ENCODE peak calls at places on chromosome 18, in four cellular contexts. One of them, this sample, is unnamed.

GRCh38 chr18:40249390-40250080 is 1705.5 kb upstream of the PIK3C3 start:
- DNase-seq in left ventricle myocardium inferior: no peak
- DNase-seq in pancreas: no peak
- DNase-seq in fibroblast of pulmonary artery: no peak
- DNase-seq in this sample: no peak

GRCh38 chr18:46412831-46413371 is 244.1 kb downstream of the LOXHD1 start:
- DNase-seq in left ventricle myocardium inferior: no peak
- DNase-seq in pancreas: no peak
- DNase-seq in fibroblast of pulmonary artery: no peak
- DNase-seq in this sample: no peak

GRCh38 chr18:30727849-30728248 is 314.7 kb downstream of the DSC3 start:
- DNase-seq in left ventricle myocardium inferior: no peak
- DNase-seq in pancreas: no peak
- DNase-seq in fibroblast of pulmonary artery: no peak
- DNase-seq in this sample: no peak

GRCh38 chr18:1917141-1917540 is 654.2 kb downstream of the METTL4 start:
- DNase-seq in left ventricle myocardium inferior: no peak
- DNase-seq in pancreas: no peak
- DNase-seq in fibroblast of pulmonary artery: no peak
- DNase-seq in this sample: no peak

GRCh38 chr18:13112982-13113381 is 105.6 kb upstream of the LDLRAD4 start:
- DNase-seq in left ventricle myocardium inferior: peak; percentile 82
- DNase-seq in pancreas: peak; percentile 64
- DNase-seq in fibroblast of pulmonary artery: peak; percentile 67
- DNase-seq in this sample: peak; percentile 66

GRCh38 chr18:74760436-74760835 is 162.8 kb downstream of the ZNF407 start:
- DNase-seq in left ventricle myocardium inferior: no peak
- DNase-seq in pancreas: no peak
- DNase-seq in fibroblast of pulmonary artery: no peak
- DNase-seq in this sample: no peak

GRCh38 chr18:6509417-6510198 is 94.9 kb upstream of the L3MBTL4 start:
- DNase-seq in left ventricle myocardium inferior: no peak
- DNase-seq in pancreas: no peak
- DNase-seq in fibroblast of pulmonary artery: no peak
- DNase-seq in this sample: peak; percentile 16

GRCh38 chr18:56162316-56162715 is 476.1 kb downstream of the TXNL1 start:
- DNase-seq in left ventricle myocardium inferior: no peak
- DNase-seq in pancreas: no peak
- DNase-seq in fibroblast of pulmonary artery: peak; percentile 27
- DNase-seq in this sample: peak; percentile 19

GRCh38 chr18:77103991-77104521 is 28.5 kb downstream of the MBP start:
- DNase-seq in left ventricle myocardium inferior: no peak
- DNase-seq in pancreas: no peak
- DNase-seq in fibroblast of pulmonary artery: peak; percentile 79
- DNase-seq in this sample: peak; percentile 95

GRCh38 chr18:9735238-9735637 is 27.1 kb downstream of the RAB31 start:
- DNase-seq in left ventricle myocardium inferior: no peak
- DNase-seq in pancreas: no peak
- DNase-seq in fibroblast of pulmonary artery: no peak
- DNase-seq in this sample: no peak

GRCh38 chr18:13725566-13726227 is 661 bp downstream of the FAM210A start:
- DNase-seq in left ventricle myocardium inferior: no peak
- DNase-seq in pancreas: no peak
- DNase-seq in fibroblast of pulmonary artery: peak; percentile 7
- DNase-seq in this sample: peak; percentile 12

GRCh38 chr18:54948350-54948837 is 10.9 kb downstream of the CCDC68 start:
- DNase-seq in left ventricle myocardium inferior: no peak
- DNase-seq in pancreas: no peak
- DNase-seq in fibroblast of pulmonary artery: no peak
- DNase-seq in this sample: no peak

GRCh38 chr18:12637901-12638633 is 19.8 kb downstream of the SPIRE1 start:
- DNase-seq in left ventricle myocardium inferior: no peak
- DNase-seq in pancreas: no peak
- DNase-seq in fibroblast of pulmonary artery: peak; percentile 76
- DNase-seq in this sample: peak; percentile 84

GRCh38 chr18:80167947-80168745 is 59.1 kb downstream of the ADNP2 start:
- DNase-seq in left ventricle myocardium inferior: no peak
- DNase-seq in pancreas: no peak
- DNase-seq in fibroblast of pulmonary artery: no peak
- DNase-seq in this sample: no peak

GRCh38 chr18:59249186-59249774 is 24.0 kb downstream of the RAX start:
- DNase-seq in left ventricle myocardium inferior: no peak
- DNase-seq in pancreas: no peak
- DNase-seq in fibroblast of pulmonary artery: peak; percentile 90
- DNase-seq in this sample: peak; percentile 89

GRCh38 chr18:23229472-23229871 is 94.2 kb downstream of the CABLES1 start:
- DNase-seq in left ventricle myocardium inferior: no peak
- DNase-seq in pancreas: no peak
- DNase-seq in fibroblast of pulmonary artery: peak; percentile 72
- DNase-seq in this sample: peak; percentile 63

GRCh38 chr18:10242922-10243680 is 211.3 kb upstream of the APCDD1 start:
- DNase-seq in left ventricle myocardium inferior: no peak
- DNase-seq in pancreas: no peak
- DNase-seq in fibroblast of pulmonary artery: no peak
- DNase-seq in this sample: no peak

GRCh38 chr18:66635342-66635741 is 31.5 kb upstream of the CDH19 start:
- DNase-seq in left ventricle myocardium inferior: no peak
- DNase-seq in pancreas: no peak
- DNase-seq in fibroblast of pulmonary artery: no peak
- DNase-seq in this sample: no peak

GRCh38 chr18:40851014-40851429 is 1104.0 kb upstream of the PIK3C3 start:
- DNase-seq in left ventricle myocardium inferior: no peak
- DNase-seq in pancreas: no peak
- DNase-seq in fibroblast of pulmonary artery: peak; percentile 64
- DNase-seq in this sample: peak; percentile 36

GRCh38 chr18:70931942-70932814 is 643.3 kb downstream of the SOCS6 start:
- DNase-seq in left ventricle myocardium inferior: no peak
- DNase-seq in pancreas: no peak
- DNase-seq in fibroblast of pulmonary artery: peak; percentile 77
- DNase-seq in this sample: peak; percentile 68

GRCh38 chr18:25561923-25562322 is 210.0 kb upstream of the ZNF521 start:
- DNase-seq in left ventricle myocardium inferior: no peak
- DNase-seq in pancreas: no peak
- DNase-seq in fibroblast of pulmonary artery: peak; percentile 26
- DNase-seq in this sample: peak; percentile 36

GRCh38 chr18:49673281-49673680 is 111.4 kb downstream of the LIPG start:
- DNase-seq in left ventricle myocardium inferior: no peak
- DNase-seq in pancreas: no peak
- DNase-seq in fibroblast of pulmonary artery: no peak
- DNase-seq in this sample: no peak

GRCh38 chr18:64679121-64679520 is 530.2 kb upstream of the LINC00305 start:
- DNase-seq in left ventricle myocardium inferior: no peak
- DNase-seq in pancreas: no peak
- DNase-seq in fibroblast of pulmonary artery: no peak
- DNase-seq in this sample: no peak

GRCh38 chr18:55400590-55401274 is 187.3 kb downstream of the TCF4 start:
- DNase-seq in left ventricle myocardium inferior: no peak
- DNase-seq in pancreas: no peak
- DNase-seq in fibroblast of pulmonary artery: peak; percentile 44
- DNase-seq in this sample: peak; percentile 37

GRCh38 chr18:3554091-3554601 is 104.2 kb downstream of the TGIF1 start:
- DNase-seq in left ventricle myocardium inferior: no peak
- DNase-seq in pancreas: no peak
- DNase-seq in fibroblast of pulmonary artery: peak; percentile 4
- DNase-seq in this sample: no peak

GRCh38 chr18:43396266-43396665 is 119.0 kb upstream of the SYT4 start:
- DNase-seq in left ventricle myocardium inferior: no peak
- DNase-seq in pancreas: no peak
- DNase-seq in fibroblast of pulmonary artery: peak; percentile 35
- DNase-seq in this sample: peak; percentile 51

GRCh38 chr18:41753826-41754225 is 201.2 kb upstream of the PIK3C3 start:
- DNase-seq in left ventricle myocardium inferior: no peak
- DNase-seq in pancreas: no peak
- DNase-seq in fibroblast of pulmonary artery: no peak
- DNase-seq in this sample: no peak

GRCh38 chr18:36402765-36403396 is 105.4 kb downstream of the FHOD3 start:
- DNase-seq in left ventricle myocardium inferior: peak; percentile 73
- DNase-seq in pancreas: no peak
- DNase-seq in fibroblast of pulmonary artery: peak; percentile 86
- DNase-seq in this sample: peak; percentile 78

GRCh38 chr18:48639772-48640432 is 101.1 kb downstream of the CTIF start:
- DNase-seq in left ventricle myocardium inferior: no peak
- DNase-seq in pancreas: no peak
- DNase-seq in fibroblast of pulmonary artery: no peak
- DNase-seq in this sample: no peak
- TF ChIP-seq CTCF in left ventricle myocardium inferior: peak; percentile 48
- TF ChIP-seq CTCF in pancreas: no peak
- TF ChIP-seq CTCF in fibroblast of pulmonary artery: peak; percentile 34
- TF ChIP-seq CTCF in this sample: peak; percentile 50

GRCh38 chr18:47528343-47528742 is 276.9 kb upstream of the SKOR2 start:
- DNase-seq in left ventricle myocardium inferior: no peak
- DNase-seq in pancreas: no peak
- DNase-seq in fibroblast of pulmonary artery: no peak
- DNase-seq in this sample: no peak
- H3K4me3 ChIP-seq in left ventricle myocardium inferior: no peak overlapping the region
- H3K4me3 ChIP-seq in pancreas: no peak overlapping the region
- H3K4me3 ChIP-seq in fibroblast of pulmonary artery: no peak overlapping the region
- H3K4me3 ChIP-seq in this sample: no peak overlapping the region

DNA sequence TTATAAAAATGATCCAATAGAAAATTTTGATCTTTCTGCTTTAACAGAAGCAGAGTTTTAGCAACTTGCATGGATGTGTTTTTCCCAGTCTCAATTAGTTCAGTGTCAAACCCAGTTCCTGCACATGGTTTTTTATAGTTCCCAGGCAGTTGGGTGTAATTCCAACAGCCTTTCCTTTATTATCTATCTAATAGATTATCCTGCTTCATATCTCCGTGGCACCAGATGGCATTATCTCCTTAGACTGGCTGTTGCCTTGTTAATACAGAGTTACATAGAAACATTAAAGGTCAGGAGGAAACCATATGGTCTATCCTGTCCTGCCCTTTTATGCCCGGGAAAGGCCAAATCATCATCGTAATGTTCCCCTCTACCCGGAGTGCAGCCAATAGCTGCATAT is 400.9 kb upstream of the SMIM21 start:
- DNase-seq in left ventricle myocardium inferior: no peak
- DNase-seq in pancreas: no peak
- DNase-seq in fibroblast of pulmonary artery: no peak
- DNase-seq in this sample: no peak
- TF ChIP-seq CTCF in left ventricle myocardium inferior: no peak
- TF ChIP-seq CTCF in pancreas: no peak
- TF ChIP-seq CTCF in fibroblast of pulmonary artery: no peak
- TF ChIP-seq CTCF in this sample: no peak

DNA sequence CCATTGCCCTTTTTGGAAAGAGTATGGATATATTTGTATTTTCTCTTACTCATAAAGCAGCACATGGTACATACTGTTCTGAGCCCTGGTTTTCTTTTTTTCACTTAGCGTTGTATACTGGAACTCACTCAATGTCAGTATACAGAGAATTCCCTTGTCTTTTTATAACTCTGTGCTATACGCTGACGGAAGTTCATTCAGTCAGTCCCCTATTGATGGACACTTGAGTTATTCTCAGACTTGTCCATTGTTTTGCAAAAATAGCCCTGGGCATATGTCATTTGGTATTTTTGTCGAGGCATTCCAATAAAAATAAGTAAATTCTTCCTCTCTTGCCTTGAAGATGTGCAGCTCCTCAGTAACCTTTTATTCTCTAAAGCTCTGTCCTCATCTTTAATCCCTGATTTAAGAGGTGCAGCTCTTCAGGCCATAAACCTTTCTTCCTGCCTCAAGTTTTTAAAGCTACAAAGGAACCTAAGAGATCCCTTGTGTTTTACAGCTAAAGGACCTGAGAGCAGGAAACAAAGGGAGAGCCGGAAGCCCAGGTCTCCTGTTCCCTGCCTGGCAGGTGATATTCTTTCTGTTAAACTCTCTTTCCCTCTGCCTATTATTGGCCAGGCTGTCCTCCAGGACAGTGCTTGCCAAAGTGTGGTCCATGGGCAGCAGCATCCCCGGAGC is 157.8 kb downstream of the NEDD4L start:
- DNase-seq in left ventricle myocardium inferior: no peak
- DNase-seq in pancreas: no peak
- DNase-seq in fibroblast of pulmonary artery: no peak
- DNase-seq in this sample: no peak
- H3K4me3 ChIP-seq in left ventricle myocardium inferior: no peak overlapping the region
- H3K4me3 ChIP-seq in pancreas: no peak overlapping the region
- H3K4me3 ChIP-seq in fibroblast of pulmonary artery: no peak overlapping the region
- H3K4me3 ChIP-seq in this sample: no peak overlapping the region

This sample was measured in cardiac fibroblast.